ENCODE peak calls at places on chromosomes 13 and 19, in five cellular contexts. One of them, this sample, is unnamed.

GRCh38 chr19:11261902-11262839 is at the start of gene DOCK6:
- DNase-seq in mammary epithelial cell: no peak
- DNase-seq in cardiac muscle cell: peak
- DNase-seq in psoas muscle: peak
- DNase-seq in AG04450: no peak
- DNase-seq in this sample: no peak

GRCh38 chr19:47704024-47704423 is 9.2 kb upstream of the EHD2 start:
- DNase-seq in cardiac muscle cell: no peak
- DNase-seq in AG04450: peak
- DNase-seq in mammary epithelial cell: no peak
- DNase-seq in psoas muscle: no peak
- DNase-seq in this sample: peak

GRCh38 chr13:82467626-82468025 is 1414.6 kb downstream of the SLITRK1 start:
- DNase-seq in mammary epithelial cell: no peak
- DNase-seq in cardiac muscle cell: no peak
- DNase-seq in AG04450: no peak
- DNase-seq in psoas muscle: no peak
- DNase-seq in this sample: no peak

GRCh38 chr13:109990296-109990695 is 203.9 kb upstream of the IRS2 start:
- DNase-seq in mammary epithelial cell: no peak
- DNase-seq in cardiac muscle cell: no peak
- DNase-seq in AG04450: no peak
- DNase-seq in psoas muscle: no peak
- DNase-seq in this sample: no peak

GRCh38 chr19:15197275-15198005 is 3.4 kb downstream of the NOTCH3 start:
- DNase-seq in cardiac muscle cell: no peak
- DNase-seq in AG04450: no peak
- DNase-seq in mammary epithelial cell: no peak
- DNase-seq in psoas muscle: no peak
- DNase-seq in this sample: peak

GRCh38 chr13:45391926-45392325 is 26.2 kb downstream of the SLC25A30 start:
- DNase-seq in AG04450: no peak
- DNase-seq in cardiac muscle cell: no peak
- DNase-seq in mammary epithelial cell: no peak
- DNase-seq in psoas muscle: no peak
- DNase-seq in this sample: no peak

GRCh38 chr13:113655358-113656014 is 2.5 kb downstream of the ATP4B start:
- DNase-seq in AG04450: no peak
- DNase-seq in psoas muscle: peak
- DNase-seq in mammary epithelial cell: no peak
- DNase-seq in cardiac muscle cell: no peak
- DNase-seq in this sample: no peak

GRCh38 chr13:92175330-92175729 is 776.9 kb downstream of the GPC5 start:
- DNase-seq in psoas muscle: no peak
- DNase-seq in AG04450: peak
- DNase-seq in mammary epithelial cell: peak
- DNase-seq in cardiac muscle cell: peak
- DNase-seq in this sample: peak

GRCh38 chr13:49370390-49370789 is 73.5 kb downstream of the CAB39L start:
- DNase-seq in mammary epithelial cell: no peak
- DNase-seq in AG04450: no peak
- DNase-seq in psoas muscle: no peak
- DNase-seq in cardiac muscle cell: no peak
- DNase-seq in this sample: no peak

GRCh38 chr13:97921146-97921776 is 32.2 kb upstream of the IPO5 start:
- DNase-seq in mammary epithelial cell: no peak
- DNase-seq in AG04450: no peak
- DNase-seq in cardiac muscle cell: no peak
- DNase-seq in psoas muscle: no peak
- DNase-seq in this sample: peak

GRCh38 chr19:480016-480855 is 16.1 kb upstream of the MADCAM1 start:
- DNase-seq in cardiac muscle cell: peak
- DNase-seq in psoas muscle: peak
- DNase-seq in mammary epithelial cell: peak
- DNase-seq in AG04450: no peak
- DNase-seq in this sample: peak

GRCh38 chr13:38686635-38687245 is at the start of gene FREM2:
- DNase-seq in AG04450: no peak
- DNase-seq in cardiac muscle cell: peak
- DNase-seq in mammary epithelial cell: peak
- DNase-seq in psoas muscle: peak
- DNase-seq in this sample: peak

GRCh38 chr13:86403213-86403612 is 604.0 kb upstream of the SLITRK6 start:
- DNase-seq in psoas muscle: no peak
- DNase-seq in AG04450: no peak
- DNase-seq in mammary epithelial cell: no peak
- DNase-seq in cardiac muscle cell: no peak
- DNase-seq in this sample: no peak

GRCh38 chr19:44401108-44401786 is at the start of gene ZNF285:
- DNase-seq in cardiac muscle cell: peak
- DNase-seq in psoas muscle: peak
- DNase-seq in AG04450: peak
- DNase-seq in mammary epithelial cell: peak
- DNase-seq in this sample: peak

GRCh38 chr13:30045916-30046704 is 195.7 kb upstream of the UBL3 start:
- DNase-seq in cardiac muscle cell: no peak
- DNase-seq in psoas muscle: no peak
- DNase-seq in mammary epithelial cell: peak
- DNase-seq in AG04450: peak
- DNase-seq in this sample: peak

GRCh38 chr13:112331675-112332074 is 44.5 kb upstream of the SPACA7 start:
- DNase-seq in mammary epithelial cell: no peak
- DNase-seq in AG04450: no peak
- DNase-seq in cardiac muscle cell: no peak
- DNase-seq in psoas muscle: no peak
- DNase-seq in this sample: no peak

GRCh38 chr19:44539236-44539819 is 9.9 kb upstream of the CEACAM20 start:
- DNase-seq in cardiac muscle cell: no peak
- DNase-seq in psoas muscle: no peak
- DNase-seq in mammary epithelial cell: peak
- DNase-seq in AG04450: no peak
- DNase-seq in this sample: no peak

GRCh38 chr13:25733061-25733491 is 318.7 kb downstream of the SHISA2 start:
- DNase-seq in mammary epithelial cell: peak
- DNase-seq in psoas muscle: no peak
- DNase-seq in AG04450: no peak
- DNase-seq in cardiac muscle cell: no peak
- DNase-seq in this sample: peak

GRCh38 chr13:39692650-39693438 is 37.4 kb downstream of the COG6 start:
- DNase-seq in AG04450: no peak
- DNase-seq in psoas muscle: no peak
- DNase-seq in mammary epithelial cell: no peak
- DNase-seq in cardiac muscle cell: no peak
- DNase-seq in this sample: no peak

GRCh38 chr19:46131485-46132143 is 7.1 kb upstream of the IGFL3 start:
- DNase-seq in mammary epithelial cell: no peak
- DNase-seq in AG04450: no peak
- DNase-seq in psoas muscle: no peak
- DNase-seq in cardiac muscle cell: no peak
- DNase-seq in this sample: no peak

GRCh38 chr19:11494634-11495285 is 10.9 kb downstream of the ZNF653 start:
- DNase-seq in cardiac muscle cell: no peak
- DNase-seq in AG04450: no peak
- DNase-seq in psoas muscle: no peak
- DNase-seq in mammary epithelial cell: no peak
- DNase-seq in this sample: no peak

GRCh38 chr19:17949956-17950309 is 17.0 kb upstream of the KCNN1 start:
- DNase-seq in mammary epithelial cell: no peak
- DNase-seq in cardiac muscle cell: no peak
- DNase-seq in AG04450: no peak
- DNase-seq in psoas muscle: no peak
- DNase-seq in this sample: no peak

GRCh38 chr19:17948967-17949930 is 16.4 kb downstream of the CCDC124 start:
- DNase-seq in AG04450: no peak
- DNase-seq in cardiac muscle cell: no peak
- DNase-seq in mammary epithelial cell: no peak
- DNase-seq in psoas muscle: no peak
- DNase-seq in this sample: no peak

GRCh38 chr19:17947815-17948473 is 15.1 kb downstream of the CCDC124 start:
- DNase-seq in mammary epithelial cell: peak
- DNase-seq in AG04450: peak
- DNase-seq in psoas muscle: peak
- DNase-seq in cardiac muscle cell: peak
- DNase-seq in this sample: peak

GRCh38 chr19:17946965-17947784 is 14.4 kb downstream of the CCDC124 start:
- DNase-seq in AG04450: no peak
- DNase-seq in psoas muscle: no peak
- DNase-seq in mammary epithelial cell: no peak
- DNase-seq in cardiac muscle cell: no peak
- DNase-seq in this sample: no peak

DNA sequence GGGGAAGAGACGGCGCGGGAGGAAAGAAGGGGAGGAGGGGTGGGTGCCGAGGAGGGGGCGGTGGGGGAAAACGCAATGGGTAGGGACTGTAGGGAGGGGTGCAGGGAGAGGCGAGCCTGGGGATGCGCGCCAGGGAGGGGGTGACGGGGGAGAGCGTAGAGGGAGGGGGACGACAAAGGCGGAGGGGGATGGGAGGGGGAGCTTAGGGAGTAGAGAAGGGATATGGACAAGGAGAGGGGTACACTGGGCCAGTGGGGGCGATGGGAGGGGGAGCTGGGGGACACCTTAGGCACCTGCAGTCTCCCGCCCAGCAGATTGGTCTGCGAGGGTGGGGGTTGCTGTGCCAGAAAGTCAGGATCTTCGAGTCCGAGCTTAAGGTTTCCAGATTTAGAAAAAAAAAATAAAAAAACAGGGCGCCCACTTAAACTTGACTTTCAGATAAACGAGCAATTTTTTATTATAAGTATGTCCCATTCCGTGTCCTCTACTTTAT is 15.7 kb downstream of the CCDC124 start:
- DNase-seq in cardiac muscle cell: no peak
- DNase-seq in mammary epithelial cell: no peak
- DNase-seq in psoas muscle: no peak
- DNase-seq in AG04450: no peak
- DNase-seq in this sample: no peak
- H3K4me3 ChIP-seq in cardiac muscle cell: peak
- H3K4me3 ChIP-seq in mammary epithelial cell: no peak
- H3K4me3 ChIP-seq in psoas muscle: peak
- H3K4me3 ChIP-seq in AG04450: peak
- H3K4me3 ChIP-seq in this sample: peak

GRCh38 chr13:71039440-71039839 is 827.6 kb downstream of the DACH1 start:
- DNase-seq in mammary epithelial cell: no peak
- DNase-seq in AG04450: no peak
- DNase-seq in psoas muscle: no peak
- DNase-seq in cardiac muscle cell: no peak
- DNase-seq in this sample: no peak
- TF ChIP-seq CTCF in mammary epithelial cell: no peak
- TF ChIP-seq CTCF in AG04450: no peak
- TF ChIP-seq CTCF in psoas muscle: no peak
- TF ChIP-seq CTCF in cardiac muscle cell: no peak
- TF ChIP-seq CTCF in this sample: no peak

DNA sequence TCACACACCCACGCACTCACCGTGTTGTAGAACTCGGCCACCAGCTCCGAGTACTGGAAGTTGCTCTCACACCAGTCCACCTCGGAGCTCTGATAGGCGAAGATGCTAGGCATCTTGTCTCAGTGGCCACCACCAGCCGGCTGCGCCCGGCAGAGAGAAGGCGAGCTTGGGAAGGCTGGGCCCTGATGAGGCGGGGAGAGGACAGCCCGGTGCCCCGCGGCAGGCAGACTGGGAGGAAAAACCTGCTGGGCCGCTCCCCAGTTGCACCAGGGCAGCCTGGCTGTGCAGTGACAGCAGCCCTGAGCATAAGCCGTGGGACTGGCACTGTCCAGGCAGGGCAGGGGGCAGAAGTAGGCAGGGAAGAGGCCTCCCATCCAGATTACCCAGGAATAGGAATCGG is at the start of gene ACER1:
- DNase-seq in AG04450: no peak
- DNase-seq in cardiac muscle cell: no peak
- DNase-seq in psoas muscle: no peak
- DNase-seq in mammary epithelial cell: no peak
- DNase-seq in this sample: no peak
- H3K4me3 ChIP-seq in AG04450: no peak
- H3K4me3 ChIP-seq in cardiac muscle cell: no peak
- H3K4me3 ChIP-seq in psoas muscle: no peak
- H3K4me3 ChIP-seq in mammary epithelial cell: no peak
- H3K4me3 ChIP-seq in this sample: no peak

DNA sequence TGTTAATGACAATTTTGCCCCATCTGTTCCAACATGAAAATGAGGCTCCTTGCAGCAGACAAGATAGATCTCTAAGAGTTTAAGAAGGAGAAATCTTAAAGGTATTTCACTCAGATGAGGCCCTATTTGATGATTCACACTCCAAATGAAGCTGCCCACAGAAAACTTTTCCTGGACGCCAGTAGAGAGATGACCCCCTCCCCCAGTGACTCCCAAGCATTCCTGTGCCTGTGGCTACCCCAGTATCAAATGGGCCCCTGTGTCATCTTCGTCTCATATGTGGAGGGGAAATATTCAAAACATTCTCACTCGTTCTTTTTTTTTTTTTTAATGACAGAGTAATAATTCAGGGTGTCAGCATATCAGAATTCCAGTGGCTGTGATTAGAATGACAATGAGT is 194.6 kb downstream of the URI1 start:
- DNase-seq in AG04450: no peak
- DNase-seq in mammary epithelial cell: no peak
- DNase-seq in psoas muscle: no peak
- DNase-seq in cardiac muscle cell: no peak
- DNase-seq in this sample: no peak
- TF ChIP-seq CTCF in AG04450: no peak
- TF ChIP-seq CTCF in mammary epithelial cell: no peak
- TF ChIP-seq CTCF in psoas muscle: no peak
- TF ChIP-seq CTCF in cardiac muscle cell: no peak
- TF ChIP-seq CTCF in this sample: no peak

This sample was measured in cardiac fibroblast.